ENCODE peak calls at places on chromosomes 16 and 17, in seven cellular contexts. E, B, S, O, F, T and W are unnamed samples.

GRCh38 chr16:22397931-22398330 is 23.5 kb upstream of the CDR2 start:
- DNase-seq in E (no peak), B (no peak), S (no peak), O (no peak), F (no peak), T (no peak), W (no peak)

GRCh38 chr17:66540131-66540781 is 237.8 kb downstream of the PRKCA start:
- DNase-seq in E (peak), B (no peak), S (peak), O (peak), F (no peak), T (no peak), W (no peak)

GRCh38 chr16:49860593-49860992 is 4.7 kb upstream of the ZNF423 start:
- DNase-seq in E (no peak), B (no peak), S (no peak), O (no peak), F (no peak), T (no peak), W (no peak)

GRCh38 chr16:84423416-84423837 is 55.1 kb downstream of the ATP2C2 start:
- DNase-seq in E (peak), B (no peak), S (no peak), O (no peak), F (no peak), T (no peak), W (no peak)

GRCh38 chr17:83185023-83186002 is 105.9 kb downstream of the METRNL start:
- DNase-seq in E (no peak), B (no peak), S (no peak), O (no peak), F (no peak), T (no peak), W (peak)

GRCh38 chr17:81418710-81419332 is 23.6 kb downstream of the BAHCC1 start:
- DNase-seq in E (peak), B (no peak), S (no peak), O (no peak), F (no peak), T (no peak), W (no peak)

GRCh38 chr17:82915010-82915696 is 75.3 kb upstream of the ZNF750 start:
- DNase-seq in E (no peak), B (no peak), S (no peak), O (no peak), F (no peak), T (no peak), W (no peak)

GRCh38 chr17:81254955-81255717 is 16.0 kb downstream of the NDUFAF8 start:
- DNase-seq in E (peak), B (no peak), S (peak), O (no peak), F (no peak), T (no peak), W (peak)

GRCh38 chr16:48110982-48111381 is 44.8 kb downstream of the ABCC12 start:
- DNase-seq in E (no peak), B (no peak), S (no peak), O (no peak), F (no peak), T (no peak), W (no peak)

GRCh38 chr17:2058521-2059124 is 3.7 kb downstream of the HIC1 start:
- DNase-seq in E (peak), B (peak), S (no peak), O (peak), F (no peak), T (peak), W (no peak)

GRCh38 chr17:34581446-34582184 is 2.2 kb downstream of the TMEM132E start:
- DNase-seq in E (no peak), B (no peak), S (no peak), O (no peak), F (no peak), T (no peak), W (no peak)

GRCh38 chr17:68437979-68438877 is 19.1 kb downstream of the WIPI1 start:
- DNase-seq in E (no peak), B (peak), S (no peak), O (peak), F (no peak), T (no peak), W (no peak)

GRCh38 chr17:8831234-8831849 is 32.2 kb upstream of the MFSD6L start:
- DNase-seq in E (no peak), B (no peak), S (no peak), O (no peak), F (no peak), T (no peak), W (no peak)